ENCODE peak calls at places on chromosomes 6 and 20, in ten cellular contexts. One of them, this sample, is unnamed.

GRCh38 chr6:166005401-166005845 is 162.2 kb downstream of the TBXT start:
- DNase-seq in cardiac muscle cell: peak; percentile 79
- DNase-seq in heart right ventricle: peak; percentile 72
- DNase-seq in brain microvascular endothelial cell: no peak
- DNase-seq in neural progenitor cell: peak; percentile 55
- DNase-seq in right lobe of liver: no peak
- DNase-seq in Caco-2: no peak
- DNase-seq in lower lobe of right lung: no peak
- DNase-seq in left lung: no peak
- DNase-seq in BJ: no peak
- DNase-seq in this sample: no peak

GRCh38 chr6:141359953-141360352 is 772.8 kb upstream of the GJE1 start:
- DNase-seq in Caco-2: no peak
- DNase-seq in brain microvascular endothelial cell: peak; percentile 57
- DNase-seq in right lobe of liver: no peak
- DNase-seq in lower lobe of right lung: no peak
- DNase-seq in left lung: no peak
- DNase-seq in neural progenitor cell: peak; percentile 10
- DNase-seq in heart right ventricle: peak; percentile 6
- DNase-seq in cardiac muscle cell: peak; percentile 83
- DNase-seq in BJ: no peak
- DNase-seq in this sample: no peak

GRCh38 chr20:49765846-49766541 is 46.6 kb upstream of the SLC9A8 start:
- DNase-seq in cardiac muscle cell: peak; percentile 82
- DNase-seq in neural progenitor cell: no peak
- DNase-seq in lower lobe of right lung: no peak
- DNase-seq in right lobe of liver: no peak
- DNase-seq in Caco-2: no peak
- DNase-seq in brain microvascular endothelial cell: no peak
- DNase-seq in left lung: no peak
- DNase-seq in heart right ventricle: no peak
- DNase-seq in BJ: no peak
- DNase-seq in this sample: no peak

GRCh38 chr20:23528867-23529431 is 38.0 kb downstream of the CST8 start:
- DNase-seq in left lung: no peak
- DNase-seq in heart right ventricle: no peak
- DNase-seq in lower lobe of right lung: no peak
- DNase-seq in cardiac muscle cell: no peak
- DNase-seq in neural progenitor cell: no peak
- DNase-seq in Caco-2: no peak
- DNase-seq in right lobe of liver: no peak
- DNase-seq in brain microvascular endothelial cell: no peak
- DNase-seq in BJ: no peak
- DNase-seq in this sample: no peak

GRCh38 chr20:57612916-57613315 is 7.3 kb downstream of the ZBP1 start:
- DNase-seq in BJ: no peak
- DNase-seq in right lobe of liver: no peak
- DNase-seq in heart right ventricle: no peak
- DNase-seq in left lung: peak; percentile 41
- DNase-seq in brain microvascular endothelial cell: no peak
- DNase-seq in cardiac muscle cell: no peak
- DNase-seq in neural progenitor cell: no peak
- DNase-seq in lower lobe of right lung: peak; percentile 20
- DNase-seq in Caco-2: no peak
- DNase-seq in this sample: no peak

GRCh38 chr6:71072508-71072907 is 115.6 kb upstream of the B3GAT2 start:
- DNase-seq in neural progenitor cell: peak; percentile 40
- DNase-seq in cardiac muscle cell: no peak
- DNase-seq in heart right ventricle: no peak
- DNase-seq in lower lobe of right lung: no peak
- DNase-seq in BJ: no peak
- DNase-seq in left lung: no peak
- DNase-seq in brain microvascular endothelial cell: peak; percentile 41
- DNase-seq in right lobe of liver: no peak
- DNase-seq in Caco-2: no peak
- DNase-seq in this sample: no peak

GRCh38 chr6:32937230-32937633 is 3.6 kb downstream of the HLA-DMB start:
- DNase-seq in lower lobe of right lung: peak; percentile 61
- DNase-seq in BJ: no peak
- DNase-seq in Caco-2: no peak
- DNase-seq in cardiac muscle cell: no peak
- DNase-seq in left lung: no peak
- DNase-seq in brain microvascular endothelial cell: no peak
- DNase-seq in right lobe of liver: no peak
- DNase-seq in heart right ventricle: no peak
- DNase-seq in neural progenitor cell: no peak
- DNase-seq in this sample: no peak

GRCh38 chr6:34981951-34982350 is 92.9 kb downstream of the ANKS1A start:
- DNase-seq in neural progenitor cell: no peak
- DNase-seq in cardiac muscle cell: peak; percentile 20
- DNase-seq in right lobe of liver: no peak
- DNase-seq in left lung: no peak
- DNase-seq in Caco-2: no peak
- DNase-seq in lower lobe of right lung: no peak
- DNase-seq in BJ: no peak
- DNase-seq in brain microvascular endothelial cell: no peak
- DNase-seq in heart right ventricle: no peak
- DNase-seq in this sample: no peak

DNA sequence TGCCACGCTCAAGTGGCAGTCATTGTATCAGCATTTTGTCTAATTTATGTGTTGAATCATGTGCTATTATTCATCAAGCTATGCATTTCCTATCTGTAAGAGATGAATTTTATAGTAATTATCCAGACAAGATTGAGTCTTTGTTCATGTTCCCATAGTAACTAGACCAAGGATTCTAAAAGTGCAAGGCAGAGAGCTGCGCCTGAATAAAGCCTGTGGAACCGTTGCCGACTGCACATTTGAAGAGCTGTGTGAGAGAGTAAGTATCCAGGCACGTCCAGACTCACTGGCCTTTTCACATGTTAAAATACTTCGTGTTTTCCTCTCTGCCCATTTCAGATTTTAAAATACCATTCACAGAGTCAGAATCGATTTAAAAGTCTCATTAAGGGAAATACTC is 83.7 kb upstream of the FOXO3 start:
- DNase-seq in Caco-2: no peak
- DNase-seq in BJ: no peak
- DNase-seq in heart right ventricle: no peak
- DNase-seq in right lobe of liver: no peak
- DNase-seq in brain microvascular endothelial cell: no peak
- DNase-seq in lower lobe of right lung: no peak
- DNase-seq in neural progenitor cell: peak; percentile 15
- DNase-seq in cardiac muscle cell: no peak
- DNase-seq in left lung: no peak
- DNase-seq in this sample: no peak
- H3K4me3 ChIP-seq in Caco-2: no peak overlapping the region
- H3K4me3 ChIP-seq in BJ: no peak overlapping the region
- H3K4me3 ChIP-seq in heart right ventricle: no peak overlapping the region
- H3K4me3 ChIP-seq in right lobe of liver: no peak overlapping the region
- H3K4me3 ChIP-seq in brain microvascular endothelial cell: no peak overlapping the region
- H3K4me3 ChIP-seq in lower lobe of right lung: no peak overlapping the region
- H3K4me3 ChIP-seq in neural progenitor cell: no peak overlapping the region
- H3K4me3 ChIP-seq in cardiac muscle cell: no peak overlapping the region
- H3K4me3 ChIP-seq in left lung: no peak overlapping the region
- H3K4me3 ChIP-seq in this sample: no peak overlapping the region

GRCh38 chr6:27290065-27290849 is 21.8 kb downstream of the POM121L2 start:
- DNase-seq in brain microvascular endothelial cell: peak; percentile 85
- DNase-seq in right lobe of liver: no peak
- DNase-seq in cardiac muscle cell: no peak
- DNase-seq in left lung: no peak
- DNase-seq in Caco-2: no peak
- DNase-seq in BJ: no peak
- DNase-seq in heart right ventricle: no peak
- DNase-seq in lower lobe of right lung: no peak
- DNase-seq in neural progenitor cell: peak; percentile 36
- DNase-seq in this sample: no peak

GRCh38 chr6:27290850-27291208 is 21.2 kb downstream of the POM121L2 start:
- DNase-seq in heart right ventricle: no peak
- DNase-seq in Caco-2: no peak
- DNase-seq in lower lobe of right lung: no peak
- DNase-seq in BJ: no peak
- DNase-seq in neural progenitor cell: peak; percentile 32
- DNase-seq in left lung: no peak
- DNase-seq in cardiac muscle cell: no peak
- DNase-seq in right lobe of liver: no peak
- DNase-seq in brain microvascular endothelial cell: no peak
- DNase-seq in this sample: no peak

GRCh38 chr6:27286141-27286540 is 25.9 kb downstream of the POM121L2 start:
- DNase-seq in heart right ventricle: no peak
- DNase-seq in BJ: no peak
- DNase-seq in Caco-2: no peak
- DNase-seq in brain microvascular endothelial cell: no peak
- DNase-seq in lower lobe of right lung: no peak
- DNase-seq in neural progenitor cell: no peak
- DNase-seq in cardiac muscle cell: no peak
- DNase-seq in left lung: no peak
- DNase-seq in right lobe of liver: no peak
- DNase-seq in this sample: no peak

GRCh38 chr6:27287751-27288135 is 24.3 kb downstream of the POM121L2 start:
- DNase-seq in cardiac muscle cell: no peak
- DNase-seq in heart right ventricle: no peak
- DNase-seq in left lung: no peak
- DNase-seq in brain microvascular endothelial cell: no peak
- DNase-seq in right lobe of liver: no peak
- DNase-seq in Caco-2: no peak
- DNase-seq in lower lobe of right lung: no peak
- DNase-seq in BJ: no peak
- DNase-seq in neural progenitor cell: no peak
- DNase-seq in this sample: no peak

DNA sequence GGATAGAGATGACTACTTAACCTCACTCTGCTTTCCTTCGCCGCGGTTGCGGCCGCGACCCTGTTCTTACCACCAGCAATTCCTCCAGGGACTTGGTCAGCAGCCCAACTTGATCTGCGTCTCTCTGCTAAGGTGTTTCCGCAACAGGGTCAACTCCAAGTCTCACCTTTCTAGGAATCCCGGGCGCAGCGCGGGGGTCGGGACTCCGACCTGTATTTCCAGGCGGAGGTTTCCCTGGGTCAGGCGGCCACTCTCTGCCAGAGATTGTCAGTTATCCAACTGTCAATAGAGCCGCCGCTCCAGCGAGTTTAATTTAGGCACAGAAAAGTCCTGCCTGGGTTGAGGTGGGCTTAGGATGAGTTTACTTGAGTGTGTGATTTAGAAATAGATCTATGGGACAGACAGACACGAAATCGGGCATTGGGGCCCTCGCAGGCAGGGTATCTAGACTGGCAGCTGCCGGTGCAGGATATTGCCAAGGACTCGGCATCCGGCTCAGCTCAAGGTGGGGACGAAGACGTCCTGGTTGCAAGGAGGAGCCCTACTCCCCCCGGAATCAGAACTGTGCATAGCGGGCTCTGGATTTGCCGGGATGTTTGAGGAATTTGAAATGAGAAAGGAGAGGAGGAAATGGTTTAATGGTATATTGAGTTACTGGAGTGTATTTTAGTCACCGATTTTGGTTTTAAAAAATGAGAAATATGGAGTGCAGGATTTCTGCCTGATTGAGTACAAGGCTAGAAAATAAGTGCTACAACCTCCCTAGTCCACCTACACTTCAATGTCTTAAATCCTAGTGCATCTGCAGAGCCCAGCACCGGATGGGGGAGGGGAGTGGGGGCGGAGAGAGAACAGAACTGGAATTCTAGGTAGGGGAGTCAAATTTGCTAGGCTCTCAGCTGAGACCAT is 23.7 kb downstream of the POM121L2 start:
- DNase-seq in cardiac muscle cell: no peak
- DNase-seq in Caco-2: peak; percentile 46
- DNase-seq in left lung: no peak
- DNase-seq in heart right ventricle: no peak
- DNase-seq in neural progenitor cell: peak; percentile 56
- DNase-seq in lower lobe of right lung: no peak
- DNase-seq in BJ: no peak
- DNase-seq in right lobe of liver: no peak
- DNase-seq in brain microvascular endothelial cell: no peak
- DNase-seq in this sample: no peak
- H3K27me3 ChIP-seq in cardiac muscle cell: peaks cover 76% of the 10 kb centered on the region
- H3K27me3 ChIP-seq in Caco-2: no peaks in the 10 kb centered on the region
- H3K27me3 ChIP-seq in left lung: peaks cover 100% of the 10 kb centered on the region
- H3K27me3 ChIP-seq in heart right ventricle: peaks cover 100% of the 10 kb centered on the region
- H3K27me3 ChIP-seq in neural progenitor cell: peaks cover 98% of the 10 kb centered on the region
- H3K27me3 ChIP-seq in lower lobe of right lung: peaks cover 100% of the 10 kb centered on the region
- H3K27me3 ChIP-seq in BJ: peaks cover 27% of the 10 kb centered on the region
- H3K27me3 ChIP-seq in right lobe of liver: peaks cover 3% of the 10 kb centered on the region
- H3K27me3 ChIP-seq in brain microvascular endothelial cell: peaks cover 23% of the 10 kb centered on the region
- H3K27me3 ChIP-seq in this sample: no peaks in the 10 kb centered on the region

DNA sequence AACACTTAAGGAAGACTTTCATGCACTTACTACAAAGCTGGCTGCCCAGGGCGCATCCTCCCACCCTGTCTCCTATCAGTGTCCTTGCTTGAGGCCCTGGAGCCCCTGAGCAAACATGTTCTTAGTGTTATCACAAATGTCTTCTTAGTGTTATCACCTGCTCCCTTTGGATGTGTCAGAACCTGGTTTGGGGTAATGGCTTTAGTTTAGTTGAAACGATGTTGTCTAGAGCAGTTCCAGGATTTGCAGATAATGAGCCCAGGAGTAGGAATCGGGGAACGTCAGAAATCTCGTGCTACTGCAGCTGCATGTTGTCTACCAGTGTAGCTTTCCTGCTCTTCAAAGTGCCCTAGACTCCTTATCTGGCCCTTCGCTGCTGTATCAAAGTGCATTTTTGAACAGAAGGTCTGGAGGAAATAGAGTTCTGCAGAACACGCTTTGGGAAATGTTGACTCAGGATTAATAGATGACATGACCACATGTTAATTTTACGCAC is 69.6 kb downstream of the PHACTR2 start:
- DNase-seq in cardiac muscle cell: no peak
- DNase-seq in brain microvascular endothelial cell: no peak
- DNase-seq in right lobe of liver: no peak
- DNase-seq in lower lobe of right lung: no peak
- DNase-seq in left lung: no peak
- DNase-seq in neural progenitor cell: no peak
- DNase-seq in Caco-2: peak; percentile 84
- DNase-seq in heart right ventricle: no peak
- DNase-seq in BJ: no peak
- DNase-seq in this sample: no peak
- H3K4me3 ChIP-seq in cardiac muscle cell: no peak overlapping the region
- H3K4me3 ChIP-seq in brain microvascular endothelial cell: no peak overlapping the region
- H3K4me3 ChIP-seq in right lobe of liver: no peak overlapping the region
- H3K4me3 ChIP-seq in lower lobe of right lung: no peak overlapping the region
- H3K4me3 ChIP-seq in left lung: no peak overlapping the region
- H3K4me3 ChIP-seq in neural progenitor cell: no peak overlapping the region
- H3K4me3 ChIP-seq in Caco-2: no peak overlapping the region
- H3K4me3 ChIP-seq in heart right ventricle: no peak overlapping the region
- H3K4me3 ChIP-seq in BJ: no peak overlapping the region
- H3K4me3 ChIP-seq in this sample: no peak overlapping the region

GRCh38 chr6:26609463-26609862 is 12.7 kb downstream of the ABT1 start:
- DNase-seq in brain microvascular endothelial cell: no peak
- DNase-seq in left lung: no peak
- DNase-seq in cardiac muscle cell: no peak
- DNase-seq in neural progenitor cell: no peak
- DNase-seq in right lobe of liver: no peak
- DNase-seq in BJ: no peak
- DNase-seq in Caco-2: no peak
- DNase-seq in lower lobe of right lung: no peak
- DNase-seq in heart right ventricle: no peak
- DNase-seq in this sample: no peak
- H3K27me3 ChIP-seq in brain microvascular endothelial cell: peaks cover 25% of the 10 kb centered on the region
- H3K27me3 ChIP-seq in left lung: peaks cover 40% of the 10 kb centered on the region
- H3K27me3 ChIP-seq in cardiac muscle cell: peaks cover 53% of the 10 kb centered on the region
- H3K27me3 ChIP-seq in neural progenitor cell: peaks cover 71% of the 10 kb centered on the region
- H3K27me3 ChIP-seq in right lobe of liver: no peaks in the 10 kb centered on the region
- H3K27me3 ChIP-seq in BJ: peaks cover 18% of the 10 kb centered on the region
- H3K27me3 ChIP-seq in Caco-2: no peaks in the 10 kb centered on the region
- H3K27me3 ChIP-seq in lower lobe of right lung: peaks cover 27% of the 10 kb centered on the region
- H3K27me3 ChIP-seq in heart right ventricle: peaks cover 30% of the 10 kb centered on the region
- H3K27me3 ChIP-seq in this sample: no peaks in the 10 kb centered on the region